ENCODE peak calls at places on chromosomes 4 and X, in eight cellular contexts. I is transverse colon, F is breast epithelium, T is upper lobe of left lung, J is stomach, X is sigmoid colon, U is suprapubic skin, H is GM12878. D is an unnamed sample.

GRCh38 chr4:610411-611261 is 14.7 kb upstream of the PDE6B start:
- DNase-seq in I (peak; percentile 14), J (no peak), F (no peak), U (peak; percentile 69), T (peak; percentile 23), X (no peak), H (no peak), D (no peak)

GRCh38 chr4:3368334-3368733 is 73.4 kb upstream of the HGFAC start:
- DNase-seq in J (no peak), T (no peak), H (no peak), X (peak; percentile 40), F (no peak), I (no peak), U (no peak), D (no peak)

GRCh38 chrX:136041254-136041812 is 56.1 kb downstream of the SLC9A6 start:
- DNase-seq in J (no peak), F (no peak), T (no peak), X (no peak), U (no peak), I (no peak), H (no peak), D (no peak)

GRCh38 chrX:72368796-72369195 is 63.1 kb upstream of the CITED1 start:
- DNase-seq in X (no peak), J (no peak), U (no peak), H (no peak), T (no peak), F (no peak), I (no peak), D (no peak)

GRCh38 chr4:8853249-8853648 is 18.4 kb downstream of the HMX1 start:
- DNase-seq in H (no peak), I (no peak), T (no peak), X (no peak), U (no peak), J (no peak), F (no peak), D (no peak)

GRCh38 chr4:73883306-73883705 is 14.1 kb downstream of the CXCL1 start:
- DNase-seq in X (no peak), F (no peak), J (no peak), U (no peak), H (no peak), I (no peak), T (no peak), D (no peak)

GRCh38 chr4:76955187-76955586 is 5.6 kb downstream of the SEPTIN11 start:
- DNase-seq in U (no peak), X (no peak), J (no peak), I (no peak), T (no peak), F (no peak), H (no peak), D (no peak)

GRCh38 chr4:3290476-3290875 is 2.3 kb upstream of the RGS12 start:
- DNase-seq in H (no peak), F (peak; percentile 27), J (peak; percentile 17), U (peak; percentile 67), I (no peak), T (no peak), X (no peak), D (no peak)

GRCh38 chr4:8675383-8675782 is 82.8 kb downstream of the CPZ start:
- DNase-seq in I (no peak), J (no peak), U (no peak), H (no peak), T (no peak), X (peak; percentile 55), F (no peak), D (no peak)

GRCh38 chrX:120450163-120450562 is 18.9 kb downstream of the LAMP2 start:
- DNase-seq in J (no peak), T (no peak), I (no peak), F (no peak), U (no peak), H (no peak), X (no peak), D (no peak)

GRCh38 chrX:151996329-151996728 is 21.9 kb upstream of the GABRE start:
- DNase-seq in X (no peak), F (no peak), U (no peak), H (no peak), T (no peak), I (no peak), J (no peak), D (no peak)

GRCh38 chr4:101103381-101104142 is 243.8 kb downstream of the PPP3CA start:
- DNase-seq in X (no peak), I (no peak), J (no peak), F (no peak), T (no peak), U (no peak), H (no peak), D (no peak)

GRCh38 chr4:80005863-80006262 is 67.2 kb downstream of the ANTXR2 start:
- DNase-seq in T (no peak), J (no peak), U (no peak), H (no peak), X (no peak), F (no peak), I (no peak), D (no peak)

GRCh38 chr4:10281996-10282395 is 165.4 kb upstream of the WDR1 start:
- DNase-seq in F (no peak), T (no peak), J (no peak), U (no peak), I (no peak), X (no peak), H (no peak), D (no peak)

GRCh38 chrX:7132335-7133035 is 15.0 kb upstream of the STS start:
- DNase-seq in X (no peak), H (no peak), F (peak; percentile 59), T (peak; percentile 88), I (peak; percentile 91), U (no peak), J (peak; percentile 90), D (no peak)

GRCh38 chrX:154815274-154815818 is 10.1 kb upstream of the MPP1 start:
- DNase-seq in T (no peak), I (no peak), F (no peak), H (no peak), J (no peak), U (no peak), X (no peak), D (no peak)

GRCh38 chrX:66638591-66639500 is at the start of gene EDA2R:
- DNase-seq in I (peak; percentile 13), J (no peak), H (peak; percentile 60), T (peak; percentile 41), F (no peak), U (no peak), X (no peak), D (peak; percentile 23)

GRCh38 chr4:112927544-112927943 is 121.9 kb upstream of the ANK2 start:
- DNase-seq in I (no peak), U (no peak), J (no peak), F (no peak), T (no peak), H (no peak), X (no peak), D (no peak)

GRCh38 chr4:151728679-151729078 is 32.1 kb downstream of the GATB start:
- DNase-seq in T (no peak), J (no peak), X (no peak), H (no peak), F (no peak), I (no peak), U (no peak), D (no peak)

GRCh38 chr4:168710353-168710946 is 213.6 kb downstream of the PALLD start:
- DNase-seq in I (peak; percentile 35), J (peak; percentile 40), X (no peak), F (no peak), U (no peak), T (no peak), H (no peak), D (no peak)

GRCh38 chrX:148933881-148934280 is 433.5 kb downstream of the AFF2 start:
- DNase-seq in H (no peak), X (no peak), I (no peak), F (no peak), J (no peak), T (no peak), U (no peak), D (no peak)

GRCh38 chr4:978957-979701 is 5.8 kb upstream of the DGKQ start:
- DNase-seq in J (no peak), I (no peak), T (no peak), F (no peak), X (no peak), H (no peak), U (no peak), D (no peak)

GRCh38 chr4:6199344-6199921 is 916 bp downstream of the JAKMIP1 start:
- DNase-seq in H (no peak), T (no peak), I (no peak), X (no peak), F (no peak), U (peak; percentile 55), J (no peak), D (no peak)

GRCh38 chr4:92253550-92253949 is 50.2 kb upstream of the GRID2 start:
- DNase-seq in U (no peak), J (no peak), T (no peak), I (no peak), F (no peak), X (no peak), H (no peak), D (no peak)
- TF ChIP-seq POLR2AphosphoS5 in U (no peak), J (no peak), T (no peak), I (no peak), F (no peak), X (no peak), H (no peak), D (no peak)

GRCh38 chrX:104112326-104112951 is at the start of gene ZCCHC18:
- DNase-seq in H (no peak), T (peak; percentile 37), I (peak; percentile 38), U (no peak), X (peak; percentile 78), F (no peak), J (peak; percentile 28), D (peak; percentile 51)
- TF ChIP-seq POLR2A in H (peak; percentile 53), T (no peak), I (no peak), U (no peak), X (no peak), F (no peak), J (no peak), D (peak; percentile 55)

DNA sequence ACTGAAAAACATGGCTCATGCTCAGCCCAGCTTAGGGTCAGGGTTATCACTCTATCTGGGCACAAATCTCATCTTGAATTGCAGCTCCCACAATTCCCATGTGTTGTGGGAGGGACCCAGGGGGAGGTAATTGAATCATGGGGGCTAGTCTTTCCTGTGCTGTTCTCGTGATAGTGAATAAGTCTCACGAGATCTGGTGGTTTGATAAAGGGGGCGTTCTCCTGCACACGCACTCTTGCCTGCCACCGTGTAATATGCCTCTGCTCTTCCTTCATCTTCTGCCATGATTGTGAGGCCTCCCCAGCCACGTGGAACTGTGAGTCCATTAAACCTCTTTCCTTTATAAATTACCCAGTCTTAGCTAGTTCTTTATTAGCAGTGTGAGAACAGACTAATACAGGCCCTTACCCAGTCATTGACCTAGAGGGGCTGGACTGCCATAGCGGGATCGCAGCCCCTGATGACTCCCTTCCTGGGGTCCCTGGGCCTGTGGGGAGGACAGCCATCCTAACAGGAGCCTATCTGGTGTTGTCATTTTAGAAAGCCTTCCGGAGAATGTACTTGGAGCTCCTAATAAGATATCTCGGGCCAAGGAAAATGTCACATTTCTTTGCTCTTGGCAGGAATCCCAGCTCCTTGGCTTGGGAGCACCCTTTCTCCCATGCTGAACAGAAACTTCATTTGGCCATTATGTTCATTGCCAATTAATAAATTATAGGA is 112.6 kb downstream of the PHKA2 start:
- DNase-seq in X (no peak), I (no peak), T (no peak), H (no peak), F (no peak), U (no peak), J (no peak), D (no peak)
- TF ChIP-seq POLR2AphosphoS5 in X (no peak), I (no peak), T (no peak), H (no peak), F (no peak), U (no peak), J (no peak), D (no peak)

GRCh38 chrX:13162772-13163171 is 118.4 kb upstream of the FAM9C start:
- DNase-seq in F (no peak), T (no peak), J (no peak), I (no peak), X (no peak), H (no peak), U (no peak), D (no peak)
- TF ChIP-seq POLR2A in F (no peak), T (no peak), J (no peak), I (no peak), X (no peak), H (no peak), U (no peak), D (no peak)